ENCODE peak calls at places on chromosomes 16 and 17, in seven cellular contexts. D, S, J, E, U, N and C are unnamed samples.

GRCh38 chr17:79064026-79064425 is 10.6 kb upstream of the ENGASE start:
- DNase-seq in D (no peak), S (no peak), J (no peak), E (no peak), U (peak), N (no peak), C (no peak)

GRCh38 chr16:1466968-1467521 is 7.8 kb downstream of the CLCN7 start:
- DNase-seq in D (no peak), S (no peak), J (no peak), E (no peak), U (no peak), N (no peak), C (no peak)

GRCh38 chr17:17077101-17077500 is 34.8 kb downstream of the MPRIP start:
- DNase-seq in D (no peak), S (no peak), J (no peak), E (no peak), U (peak), N (no peak), C (peak)

GRCh38 chr17:45451131-45451530 is 18.5 kb upstream of the ARHGAP27 start:
- DNase-seq in D (no peak), S (no peak), J (no peak), E (no peak), U (peak), N (peak), C (no peak)

GRCh38 chr16:30937692-30938091 is 11.2 kb upstream of the ORAI3 start:
- DNase-seq in D (no peak), S (no peak), J (no peak), E (no peak), U (no peak), N (no peak), C (no peak)

GRCh38 chr17:1951920-1952319 is 73.2 kb downstream of the RTN4RL1 start:
- DNase-seq in D (no peak), S (no peak), J (no peak), E (no peak), U (no peak), N (no peak), C (no peak)

GRCh38 chr16:11674818-11675560 is 6.7 kb downstream of the SNN start:
- DNase-seq in D (peak), S (no peak), J (no peak), E (no peak), U (no peak), N (no peak), C (no peak)

GRCh38 chr17:82765357-82765756 is 13.5 kb downstream of the TBCD start:
- DNase-seq in D (no peak), S (no peak), J (no peak), E (no peak), U (peak), N (no peak), C (no peak)

GRCh38 chr17:66296289-66296725 is 6.1 kb upstream of the PRKCA start:
- DNase-seq in D (no peak), S (no peak), J (no peak), E (no peak), U (no peak), N (no peak), C (no peak)

GRCh38 chr16:55030944-55031343 is 100.3 kb downstream of the IRX5 start:
- DNase-seq in D (no peak), S (no peak), J (no peak), E (no peak), U (no peak), N (no peak), C (no peak)

GRCh38 chr16:57383276-57384247 is 11.3 kb downstream of the CX3CL1 start:
- DNase-seq in D (no peak), S (no peak), J (no peak), E (no peak), U (no peak), N (no peak), C (no peak)

GRCh38 chr16:57889960-57890751 is 80.8 kb downstream of the CNGB1 start:
- DNase-seq in D (peak), S (no peak), J (no peak), E (no peak), U (no peak), N (no peak), C (no peak)

GRCh38 chr16:54284931-54285413 is 1.6 kb downstream of the IRX3 start:
- DNase-seq in D (no peak), S (no peak), J (no peak), E (no peak), U (no peak), N (peak), C (no peak)

GRCh38 chr16:81451753-81452680 is 7.4 kb downstream of the CMIP start:
- DNase-seq in D (peak), S (no peak), J (no peak), E (no peak), U (no peak), N (no peak), C (peak)

GRCh38 chr16:89696598-89697128 is 4.8 kb downstream of the SPATA2L start:
- DNase-seq in D (no peak), S (no peak), J (no peak), E (no peak), U (no peak), N (peak), C (peak)

GRCh38 chr16:85296859-85297698 is 184.8 kb upstream of the CIBAR2 start:
- DNase-seq in D (peak), S (no peak), J (no peak), E (peak), U (no peak), N (peak), C (peak)

GRCh38 chr16:88195911-88196465 is 186.8 kb upstream of the ZNF469 start:
- DNase-seq in D (no peak), S (peak), J (no peak), E (no peak), U (peak), N (no peak), C (no peak)
- TF ChIP-seq POLR2AphosphoS5 in D (no peak), S (no peak), J (no peak), E (no peak), U (no peak), N (no peak), C (no peak)

DNA sequence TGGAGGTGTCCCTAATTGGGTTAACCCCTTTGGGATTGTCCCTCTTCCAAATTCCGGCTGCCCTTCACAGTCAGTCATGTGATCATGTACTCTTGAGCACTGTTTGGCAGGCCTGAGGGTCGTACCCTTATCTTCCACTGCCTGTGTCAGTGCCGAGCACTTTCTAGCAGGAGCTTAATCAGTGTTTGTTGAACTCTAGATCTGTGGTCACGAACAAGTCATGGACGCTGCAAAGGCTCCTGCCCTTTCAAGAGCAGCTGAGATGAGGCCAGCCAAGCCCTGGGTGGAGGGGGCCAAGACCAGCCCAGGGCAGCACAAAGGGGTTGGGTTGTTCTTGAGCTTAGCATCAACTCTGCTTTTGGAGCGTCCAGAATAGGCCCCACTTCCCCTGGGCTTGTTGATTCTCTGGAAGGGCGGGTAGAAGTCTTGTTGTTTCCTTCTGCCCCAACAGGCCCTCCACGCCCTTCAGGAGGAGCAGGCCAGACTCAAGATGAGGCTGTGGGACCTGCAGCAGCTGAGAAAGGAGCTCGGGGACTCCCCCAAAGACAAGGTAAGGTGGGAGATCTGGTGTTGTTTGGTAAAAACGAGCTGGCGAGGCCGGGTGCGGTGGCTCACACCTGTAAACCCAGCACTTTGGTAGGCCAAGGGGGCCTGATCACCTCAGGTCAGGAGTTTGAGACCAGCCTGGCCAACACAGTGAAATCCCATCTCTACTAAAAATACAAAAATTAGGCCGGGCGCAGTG is 5.3 kb downstream of the IFI35 start:
- DNase-seq in D (no peak), S (no peak), J (no peak), E (no peak), U (no peak), N (no peak), C (no peak)
- TF ChIP-seq EP300 in D (no peak), S (no peak), J (no peak), E (no peak), U (no peak), N (no peak), C (no peak)

GRCh38 chr17:47850692-47851573 is at the start of gene SP6:
- DNase-seq in D (peak), S (no peak), J (no peak), E (peak), U (no peak), N (peak), C (peak)
- TF ChIP-seq CTCF in D (peak), S (no peak), J (no peak), E (no peak), U (no peak), N (peak), C (no peak)

GRCh38 chr17:28745777-28746473 is 2.1 kb downstream of the TRAF4 start:
- DNase-seq in D (peak), S (no peak), J (no peak), E (peak), U (no peak), N (no peak), C (peak)
- TF ChIP-seq POLR2AphosphoS5 in D (peak), S (no peak), J (no peak), E (peak), U (no peak), N (no peak), C (no peak)

GRCh38 chr16:72878301-72879269 is 169.3 kb downstream of the ZFHX3 start:
- DNase-seq in D (no peak), S (no peak), J (no peak), E (no peak), U (no peak), N (peak), C (no peak)
- TF ChIP-seq EP300 in D (no peak), S (no peak), J (no peak), E (no peak), U (no peak), N (no peak), C (no peak)

DNA sequence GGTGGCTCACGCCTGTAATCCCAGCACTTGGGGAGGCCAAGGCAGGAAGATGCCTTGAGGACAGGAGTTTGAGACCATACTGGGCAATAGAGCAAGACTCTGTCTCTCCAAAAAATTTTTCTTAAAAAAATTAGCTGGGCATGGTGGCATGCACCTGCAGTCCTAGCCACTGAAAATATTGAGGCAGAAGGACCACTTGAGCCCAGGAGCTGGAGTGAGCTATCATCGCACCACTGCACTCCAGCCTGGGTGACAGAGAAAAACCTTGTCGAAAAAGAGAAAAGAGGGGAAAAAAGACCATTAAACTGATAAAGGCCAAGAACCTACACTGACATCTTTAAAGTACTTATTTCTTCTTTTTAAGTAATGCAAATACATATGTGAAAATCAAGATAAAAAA is 53.4 kb upstream of the ITGA2B start:
- DNase-seq in D (no peak), S (no peak), J (no peak), E (no peak), U (no peak), N (no peak), C (no peak)
- TF ChIP-seq CTCF in D (no peak), S (no peak), J (no peak), E (no peak), U (no peak), N (no peak), C (no peak)

GRCh38 chr17:77400445-77400870 is 259.7 kb downstream of the SEC14L1 start:
- DNase-seq in D (peak), S (no peak), J (no peak), E (peak), U (no peak), N (peak), C (no peak)
- TF ChIP-seq POLR2AphosphoS5 in D (no peak), S (no peak), J (no peak), E (no peak), U (no peak), N (no peak), C (no peak)

DNA sequence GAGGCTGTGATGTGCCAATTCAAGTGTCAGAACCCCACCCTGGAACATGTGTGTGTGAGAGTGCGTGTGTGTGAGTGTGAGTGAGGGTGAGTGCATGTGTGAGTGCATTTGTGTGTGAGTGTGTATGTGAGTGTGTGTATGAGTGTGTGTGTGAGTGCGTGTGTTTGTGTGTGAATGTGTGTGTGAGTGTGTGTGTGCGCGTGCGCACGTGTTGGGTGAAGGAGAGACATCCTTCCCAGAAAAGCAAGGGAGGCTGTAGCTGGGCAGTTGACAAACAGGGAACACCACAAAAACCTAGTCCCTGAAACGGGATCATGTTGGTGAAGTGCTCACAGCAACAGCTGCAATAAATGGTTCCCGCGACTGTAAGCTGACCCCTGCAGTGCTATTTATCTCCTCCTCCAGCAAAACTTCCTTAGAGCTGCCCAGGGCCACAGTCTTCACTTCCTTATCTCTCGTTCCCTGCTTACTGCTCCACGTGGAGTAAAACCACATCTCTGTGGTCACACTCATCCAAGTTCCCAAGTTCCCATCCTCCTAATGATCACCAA is 40.1 kb upstream of the RPL38 start:
- DNase-seq in D (no peak), S (no peak), J (no peak), E (no peak), U (no peak), N (no peak), C (no peak)
- TF ChIP-seq EP300 in D (no peak), S (no peak), J (no peak), E (no peak), U (no peak), N (no peak), C (no peak)